ENCODE peak calls at places on chromosomes 5 and 9, in ten cellular contexts. G, O, T, D, V, Q, Y, M, L and P are unnamed samples.

GRCh38 chr9:129357773-129358250 is 179.8 kb upstream of the IER5L start:
- DNase-seq in G (no peak), O (no peak), T (no peak), D (no peak), V (no peak), Q (no peak), Y (no peak), M (no peak), L (no peak), P (no peak)

GRCh38 chr5:150904479-150905311 is at the start of gene ZNF300:
- DNase-seq in G (peak), O (peak), T (peak), D (peak), V (peak), Q (peak), Y (peak), M (peak), L (peak), P (peak)

GRCh38 chr5:156920042-156920860 is 42.8 kb downstream of the TIMD4 start:
- DNase-seq in G (no peak), O (no peak), T (no peak), D (peak), V (peak), Q (no peak), Y (no peak), M (no peak), L (peak), P (no peak)

GRCh38 chr9:14283276-14283675 is 30.7 kb downstream of the NFIB start:
- DNase-seq in G (no peak), O (no peak), T (no peak), D (no peak), V (no peak), Q (no peak), Y (no peak), M (no peak), L (no peak), P (no peak)

GRCh38 chr5:148788636-148789035 is 37.8 kb upstream of the ADRB2 start:
- DNase-seq in G (no peak), O (no peak), T (no peak), D (no peak), V (no peak), Q (no peak), Y (no peak), M (no peak), L (no peak), P (no peak)

GRCh38 chr5:68738236-68738635 is 355.6 kb upstream of the SLC30A5 start:
- DNase-seq in G (no peak), O (no peak), T (no peak), D (no peak), V (no peak), Q (no peak), Y (no peak), M (no peak), L (no peak), P (no peak)

GRCh38 chr5:1706021-1706420 is 93.6 kb downstream of the MRPL36 start:
- DNase-seq in G (no peak), O (no peak), T (no peak), D (no peak), V (no peak), Q (no peak), Y (no peak), M (no peak), L (no peak), P (no peak)

GRCh38 chr5:90982576-90982975 is 400.5 kb downstream of the ARRDC3 start:
- DNase-seq in G (no peak), O (no peak), T (peak), D (no peak), V (no peak), Q (no peak), Y (no peak), M (no peak), L (no peak), P (no peak)

GRCh38 chr9:16459421-16460148 is 410.9 kb downstream of the BNC2 start:
- DNase-seq in G (no peak), O (no peak), T (peak), D (no peak), V (no peak), Q (no peak), Y (no peak), M (no peak), L (no peak), P (no peak)

GRCh38 chr5:14110196-14110595 is 32.9 kb upstream of the TRIO start:
- DNase-seq in G (no peak), O (no peak), T (peak), D (no peak), V (peak), Q (no peak), Y (no peak), M (no peak), L (no peak), P (no peak)

GRCh38 chr9:31908891-31909480 is 475.5 kb upstream of the ACO1 start:
- DNase-seq in G (no peak), O (no peak), T (no peak), D (no peak), V (no peak), Q (no peak), Y (no peak), M (no peak), L (no peak), P (peak)

GRCh38 chr5:83453937-83454336 is 17.6 kb upstream of the VCAN start:
- DNase-seq in G (no peak), O (no peak), T (no peak), D (no peak), V (no peak), Q (no peak), Y (no peak), M (no peak), L (no peak), P (no peak)

GRCh38 chr5:168234133-168234532 is 57.3 kb upstream of the WWC1 start:
- DNase-seq in G (no peak), O (no peak), T (no peak), D (no peak), V (no peak), Q (no peak), Y (no peak), M (no peak), L (no peak), P (no peak)

GRCh38 chr9:127796899-127797370 is 5.7 kb upstream of the FPGS start:
- DNase-seq in G (no peak), O (no peak), T (no peak), D (no peak), V (no peak), Q (no peak), Y (no peak), M (no peak), L (no peak), P (no peak)